ENCODE peak calls at places on chromosomes 12 and 14, in four cellular contexts. J, Q, C and I are unnamed samples.

GRCh38 chr14:93269341-93270068 is 62.4 kb downstream of the UBR7 start:
- DNase-seq in C (no peak), Q (peak), J (no peak), I (no peak)

GRCh38 chr12:103956515-103957027 is 9.1 kb upstream of the TDG start:
- DNase-seq in J (no peak), C (no peak), Q (no peak), I (no peak)

GRCh38 chr14:38278035-38278434 is 22.1 kb upstream of the CLEC14A start:
- DNase-seq in Q (no peak), C (no peak), J (no peak), I (peak)

GRCh38 chr14:104363891-104364760 is 215.4 kb upstream of the C14orf180 start:
- DNase-seq in J (no peak), C (no peak), Q (no peak), I (no peak)

GRCh38 chr12:103561174-103561573 is 25.9 kb upstream of the STAB2 start:
- DNase-seq in Q (peak), C (no peak), J (no peak), I (no peak)

GRCh38 chr12:4069046-4070010 is 196.1 kb upstream of the PARP11 start:
- DNase-seq in C (no peak), Q (no peak), J (no peak), I (no peak)

GRCh38 chr12:9971158-9971557 is at the start of gene CLEC12A:
- DNase-seq in Q (no peak), C (peak), J (no peak), I (no peak)

GRCh38 chr14:75279153-75279738 is 618 bp downstream of the FOS start:
- DNase-seq in Q (peak), C (no peak), J (peak), I (peak)

GRCh38 chr14:63800651-63801385 is 52.0 kb upstream of the SYNE2 start:
- DNase-seq in Q (no peak), C (no peak), J (no peak), I (no peak)

GRCh38 chr14:35829449-35829848 is 3.3 kb downstream of the BRMS1L start:
- DNase-seq in Q (peak), C (no peak), J (no peak), I (no peak)

GRCh38 chr14:23910081-23910875 is 43.3 kb upstream of the DHRS4 start:
- DNase-seq in C (no peak), J (peak), Q (peak), I (peak)

GRCh38 chr12:13044859-13045384 is 741 bp downstream of the FAM234B start:
- DNase-seq in Q (peak), J (no peak), C (no peak), I (no peak)

GRCh38 chr12:20150835-20151234 is 217.5 kb upstream of the PDE3A start:
- DNase-seq in Q (peak), C (no peak), J (no peak), I (peak)

GRCh38 chr12:60168441-60168840 is 572.6 kb downstream of the SLC16A7 start:
- DNase-seq in Q (no peak), C (no peak), J (no peak), I (no peak)

GRCh38 chr14:45222485-45223262 is 30.3 kb downstream of the MIS18BP1 start:
- DNase-seq in C (no peak), J (no peak), Q (no peak), I (no peak)

GRCh38 chr12:90593596-90594290 is 361.2 kb downstream of the CCER1 start:
- DNase-seq in J (no peak), Q (no peak), C (no peak), I (no peak)

GRCh38 chr12:94140556-94140955 is 7.8 kb upstream of the PLXNC1 start:
- DNase-seq in J (peak), Q (no peak), C (peak), I (peak)

GRCh38 chr12:69966409-69966808 is 141.4 kb downstream of the MYRFL start:
- DNase-seq in J (peak), C (no peak), Q (peak), I (no peak)

GRCh38 chr12:27899151-27899661 is 73.3 kb downstream of the PTHLH start:
- DNase-seq in Q (peak), J (no peak), C (no peak), I (no peak)

GRCh38 chr12:55743131-55743921 is 404 bp downstream of the GDF11 start:
- DNase-seq in C (peak), Q (peak), J (peak), I (no peak)

GRCh38 chr12:71945121-71945520 is 6.5 kb downstream of the TPH2 start:
- DNase-seq in J (no peak), C (no peak), Q (no peak), I (no peak)

GRCh38 chr12:71950819-71951218 is 12.2 kb downstream of the TPH2 start:
- DNase-seq in J (no peak), C (no peak), Q (no peak), I (no peak)

GRCh38 chr14:54643696-54644176 is 76.8 kb downstream of the SAMD4A start:
- DNase-seq in C (no peak), Q (no peak), J (no peak), I (no peak)